ENCODE peak calls at places on chromosomes 11 and 22, in eight cellular contexts. W is dorsolateral prefrontal cortex, D is lower leg skin, J is fibroblast of lung, X is IMR-90, B is WTC11, E is Peyer's patch, U is AG09309. R is an unnamed sample.

GRCh38 chr11:122207505-122207904 is 91.5 kb upstream of the BLID start:
- DNase-seq in X (peak), D (no peak), W (no peak), B (no peak), E (no peak), J (peak), U (no peak), R (no peak)

GRCh38 chr11:59778122-59778521 is 22.9 kb downstream of the STX3 start:
- DNase-seq in X (no peak), B (no peak), E (no peak), U (no peak), J (no peak), W (peak), D (no peak), R (no peak)

GRCh38 chr11:130141561-130142341 is 17.8 kb upstream of the ST14 start:
- DNase-seq in U (no peak), J (peak), W (no peak), E (no peak), B (no peak), X (peak), D (no peak), R (no peak)

GRCh38 chr11:13073119-13073981 is 64.2 kb downstream of the RASSF10 start:
- DNase-seq in E (no peak), X (peak), J (peak), W (no peak), D (no peak), B (no peak), U (no peak), R (no peak)

GRCh38 chr22:46053563-46054090 is 76.7 kb upstream of the WNT7B start:
- DNase-seq in X (peak), D (peak), J (peak), U (no peak), B (no peak), E (peak), W (peak), R (no peak)

GRCh38 chr22:49352361-49353169 is 475.1 kb downstream of the BRD1 start:
- DNase-seq in W (no peak), J (no peak), D (peak), E (no peak), B (peak), U (no peak), X (no peak), R (no peak)

GRCh38 chr11:30753504-30753903 is 167.4 kb upstream of the MPPED2 start:
- DNase-seq in X (no peak), W (no peak), J (no peak), E (no peak), B (no peak), D (no peak), U (no peak), R (no peak)

GRCh38 chr11:111922803-111923202 is 4.1 kb downstream of the C11orf52 start:
- DNase-seq in X (peak), D (no peak), U (no peak), B (no peak), E (no peak), J (peak), W (no peak), R (no peak)

GRCh38 chr11:76672431-76673163 is 2.0 kb upstream of the LRRC32 start:
- DNase-seq in B (no peak), X (no peak), D (no peak), U (no peak), J (no peak), E (peak), W (no peak), R (no peak)

GRCh38 chr11:20605602-20606091 is 6.2 kb downstream of the SLC6A5 start:
- DNase-seq in J (no peak), B (peak), U (no peak), D (no peak), E (no peak), X (no peak), W (no peak), R (no peak)

GRCh38 chr22:45212306-45212709 is 28.4 kb downstream of the KIAA0930 start:
- DNase-seq in J (peak), E (peak), U (peak), B (no peak), X (peak), D (peak), W (peak), R (peak)

GRCh38 chr11:11946180-11946579 is 62.2 kb downstream of the DKK3 start:
- DNase-seq in E (no peak), J (peak), D (no peak), W (no peak), B (no peak), U (peak), X (peak), R (no peak)

GRCh38 chr11:122791836-122792235 is 46.5 kb upstream of the CRTAM start:
- DNase-seq in W (peak), U (no peak), E (no peak), D (no peak), J (peak), B (no peak), X (peak), R (no peak)

GRCh38 chr11:45456686-45457085 is 170.5 kb upstream of the SYT13 start:
- DNase-seq in E (no peak), D (no peak), U (no peak), X (no peak), J (no peak), W (no peak), B (no peak), R (no peak)

GRCh38 chr11:75547617-75548054 is 14.4 kb upstream of the SERPINH1 start:
- DNase-seq in U (no peak), W (peak), E (peak), D (peak), B (peak), J (peak), X (peak), R (peak)

GRCh38 chr11:16356057-16356750 is at the start of gene SOX6:
- DNase-seq in X (peak), U (no peak), J (peak), B (no peak), W (peak), E (no peak), D (no peak), R (no peak)

GRCh38 chr11:50088231-50088630 is 55.6 kb downstream of the OR4C45 start:
- DNase-seq in D (no peak), W (no peak), E (no peak), U (no peak), X (no peak), J (no peak), B (no peak), R (no peak)

GRCh38 chr22:27252282-27253049 is 549.1 kb downstream of the MN1 start:
- DNase-seq in E (no peak), B (no peak), W (no peak), D (no peak), X (peak), U (peak), J (peak), R (peak)

GRCh38 chr11:46260161-46260560 is 17.3 kb upstream of the CREB3L1 start:
- DNase-seq in E (no peak), B (no peak), U (no peak), D (no peak), J (no peak), W (no peak), X (no peak), R (no peak)

GRCh38 chr22:45876136-45877035 is 100.6 kb downstream of the WNT7B start:
- DNase-seq in D (peak), J (no peak), X (no peak), E (no peak), B (no peak), W (no peak), U (no peak), R (no peak)

GRCh38 chr22:46150615-46151423 is 493 bp downstream of the PPARA start:
- DNase-seq in J (no peak), W (peak), D (no peak), U (no peak), E (peak), B (peak), X (no peak), R (no peak)

GRCh38 chr11:115324569-115325432 is 179.4 kb downstream of the CADM1 start:
- DNase-seq in D (no peak), U (peak), X (peak), B (peak), W (no peak), E (no peak), J (peak), R (no peak)

GRCh38 chr11:84947970-84948600 is 679.1 kb downstream of the DLG2 start:
- DNase-seq in X (peak), U (no peak), W (peak), B (peak), J (peak), D (no peak), E (no peak), R (no peak)

GRCh38 chr11:113615098-113615497 is 91.0 kb downstream of the TMPRSS5 start:
- DNase-seq in X (no peak), W (no peak), E (no peak), D (no peak), U (no peak), B (peak), J (no peak), R (no peak)

GRCh38 chr22:22855617-22856308 is 31.9 kb upstream of the IGLL5 start:
- DNase-seq in W (no peak), D (no peak), J (no peak), U (no peak), E (peak), B (peak), X (no peak), R (no peak)

GRCh38 chr11:99739464-99740089 is 718.8 kb downstream of the CNTN5 start:
- DNase-seq in J (peak), U (no peak), X (peak), E (no peak), D (no peak), W (no peak), B (no peak), R (no peak)

GRCh38 chr11:112185883-112186282 is 10.6 kb downstream of the BCO2 start:
- DNase-seq in B (no peak), D (no peak), X (no peak), J (no peak), U (no peak), E (no peak), W (no peak), R (no peak)

GRCh38 chr22:26484360-26484706 is 656 bp downstream of the SRRD start:
- DNase-seq in U (no peak), J (no peak), X (peak), E (no peak), D (no peak), B (no peak), W (no peak), R (no peak)

GRCh38 chr11:67303989-67304411 is 670 bp downstream of the SSH3 start:
- DNase-seq in W (no peak), D (peak), E (no peak), X (no peak), J (peak), U (no peak), B (peak), R (no peak)

GRCh38 chr11:69361048-69361447 is 67.1 kb downstream of the MYEOV start:
- DNase-seq in X (no peak), U (no peak), D (peak), J (no peak), E (no peak), W (no peak), B (no peak), R (peak)

GRCh38 chr22:33083212-33083611 is 25.0 kb upstream of the SYN3 start:
- DNase-seq in U (no peak), J (no peak), E (no peak), D (no peak), W (no peak), B (no peak), X (no peak), R (no peak)

GRCh38 chr11:61695917-61696316 is 15.7 kb downstream of the DAGLA start:
- DNase-seq in E (peak), B (no peak), X (peak), U (peak), D (peak), J (peak), W (peak), R (peak)

GRCh38 chr11:92457250-92457649 is 232.6 kb downstream of the FAT3 start:
- DNase-seq in X (peak), W (no peak), D (no peak), E (no peak), U (no peak), J (peak), B (no peak), R (no peak)

GRCh38 chr11:17591293-17591692 is 44.2 kb downstream of the OTOG start:
- DNase-seq in W (no peak), D (peak), X (no peak), B (peak), U (no peak), E (no peak), J (no peak), R (no peak)

GRCh38 chr11:4459470-4459869 is 10.4 kb downstream of the OR52K2 start:
- DNase-seq in E (peak), X (no peak), U (no peak), W (no peak), D (no peak), J (no peak), B (no peak), R (no peak)

GRCh38 chr11:110097459-110098012 is 4.3 kb downstream of the ZC3H12C start:
- DNase-seq in B (no peak), J (peak), X (peak), U (no peak), D (no peak), E (no peak), W (no peak), R (no peak)

GRCh38 chr22:48756146-48757111 is 1071.2 kb downstream of the BRD1 start:
- DNase-seq in X (no peak), E (no peak), U (no peak), B (peak), D (peak), J (no peak), W (no peak), R (peak)

GRCh38 chr11:132186699-132187098 is 816.3 kb downstream of the NTM start:
- DNase-seq in X (no peak), B (peak), W (no peak), D (no peak), J (no peak), E (no peak), U (no peak), R (no peak)
- TF ChIP-seq CTCF in X (no peak), B (no peak), W (no peak), D (no peak), J (peak), E (no peak), U (no peak), R (peak)

DNA sequence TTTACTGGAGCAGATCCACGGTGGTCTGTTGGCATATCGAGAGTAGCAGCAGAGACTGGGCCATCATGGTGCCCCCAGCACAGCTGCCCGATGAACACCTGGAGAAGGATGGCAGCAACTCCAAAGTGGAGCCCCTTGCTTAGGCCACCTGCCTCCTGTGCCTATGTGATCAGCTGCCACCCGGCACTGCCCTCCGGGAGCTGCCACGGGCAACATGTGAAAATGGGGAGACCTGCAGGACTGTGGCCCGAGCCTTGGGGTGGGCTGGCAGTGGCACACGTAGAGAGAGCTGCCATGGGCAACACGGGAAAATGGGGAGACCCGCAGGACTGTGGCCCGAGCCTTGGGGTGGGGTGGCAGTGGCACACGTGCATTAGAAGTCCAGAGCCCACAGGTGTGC is 3.1 kb downstream of the FXYD2 start:
- DNase-seq in D (no peak), W (no peak), J (no peak), E (no peak), X (no peak), U (no peak), B (no peak), R (no peak)
- TF ChIP-seq CTCF in D (no peak), W (no peak), J (no peak), E (no peak), X (no peak), U (no peak), B (no peak), R (no peak)

DNA sequence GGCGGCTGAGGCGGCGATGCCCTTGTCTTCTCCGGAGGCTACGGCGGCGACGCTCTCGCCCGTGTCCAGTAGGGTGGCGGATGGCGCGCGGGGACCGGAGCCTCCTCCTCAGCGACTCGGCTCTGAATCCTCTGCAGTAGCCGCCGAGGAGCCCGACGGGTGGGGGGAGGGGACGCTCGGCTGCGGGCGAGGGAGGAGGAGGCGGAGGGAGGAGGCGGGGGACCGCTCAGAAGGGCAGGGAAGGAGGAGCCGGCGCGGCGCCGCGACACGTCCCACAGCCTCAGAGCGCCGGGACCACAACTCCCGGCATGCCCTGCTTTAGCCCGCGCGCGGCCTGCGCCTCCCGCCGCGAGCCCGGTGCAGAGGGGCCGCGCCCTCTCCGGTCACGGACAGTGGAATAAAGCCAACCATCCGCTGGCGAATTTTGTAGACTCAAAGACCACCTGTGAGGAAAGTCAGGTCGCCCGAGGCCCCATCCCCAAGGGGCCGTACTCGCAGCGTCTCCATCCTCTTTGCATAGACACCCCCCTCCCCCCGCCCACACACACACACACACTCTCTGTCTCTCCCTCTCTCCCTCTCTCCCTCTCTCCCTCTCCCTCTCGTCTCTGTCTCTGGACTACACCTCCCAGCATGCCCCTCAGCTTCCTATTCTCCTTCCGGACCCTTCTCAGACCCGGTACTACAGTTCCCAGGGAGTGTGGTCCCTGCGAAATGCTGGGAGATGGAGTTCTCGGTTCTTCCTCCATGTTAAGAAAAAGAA is at the start of gene FAM168A:
- DNase-seq in D (peak), B (peak), E (peak), W (peak), J (peak), X (peak), U (peak), R (peak)
- TF ChIP-seq CTCF in D (no peak), B (no peak), E (peak), W (peak), J (no peak), X (peak), U (peak), R (peak)

GRCh38 chr11:65448418-65449196 is 26.0 kb downstream of the NEAT1 start:
- DNase-seq in D (peak), E (peak), U (no peak), X (peak), B (no peak), J (peak), W (no peak), R (peak)
- TF ChIP-seq CTCF in D (no peak), E (no peak), U (no peak), X (no peak), B (no peak), J (no peak), W (no peak), R (no peak)

DNA sequence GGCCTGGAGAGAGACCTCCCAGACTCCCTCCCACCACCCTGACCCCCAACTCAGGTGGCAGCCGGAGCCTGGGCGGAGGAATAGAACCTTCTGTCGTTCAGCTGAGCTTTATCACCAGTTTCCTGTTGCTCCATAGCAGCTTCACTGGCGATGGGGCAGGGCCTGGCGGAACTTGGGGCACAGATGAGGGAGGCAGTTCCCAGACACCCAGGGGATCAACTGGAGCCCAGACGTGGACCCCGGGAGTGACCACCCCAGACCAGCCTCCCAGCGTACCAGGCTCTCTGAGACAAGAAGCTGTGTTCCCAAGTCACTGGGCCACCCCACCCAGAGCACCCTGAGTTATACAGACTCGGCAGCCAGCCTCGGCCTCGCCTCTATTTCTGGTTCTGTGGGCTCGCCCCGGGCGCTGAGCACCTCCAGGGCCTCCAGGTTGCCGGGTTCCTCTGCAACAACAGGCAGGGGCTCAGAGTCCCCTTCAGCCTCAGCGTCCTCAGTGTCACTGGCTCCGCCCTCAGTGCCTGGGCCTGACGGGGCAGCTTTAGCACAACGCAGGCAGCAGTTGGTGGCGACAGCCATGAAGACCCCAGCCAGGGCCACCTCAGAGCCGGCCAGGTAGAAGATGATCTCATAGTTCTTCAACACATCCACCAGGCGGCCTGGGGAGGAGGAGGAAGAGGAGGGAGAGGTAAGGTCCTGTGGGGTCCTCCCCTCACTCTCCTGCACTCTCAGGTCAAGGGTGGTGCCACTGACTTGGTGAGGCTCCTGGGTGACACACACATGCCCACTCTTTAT is 5.7 kb downstream of the SLC16A8 start:
- DNase-seq in B (no peak), E (no peak), W (no peak), D (no peak), J (no peak), X (no peak), U (no peak), R (no peak)
- TF ChIP-seq CTCF in B (no peak), E (no peak), W (no peak), D (no peak), J (no peak), X (no peak), U (no peak), R (no peak)

DNA sequence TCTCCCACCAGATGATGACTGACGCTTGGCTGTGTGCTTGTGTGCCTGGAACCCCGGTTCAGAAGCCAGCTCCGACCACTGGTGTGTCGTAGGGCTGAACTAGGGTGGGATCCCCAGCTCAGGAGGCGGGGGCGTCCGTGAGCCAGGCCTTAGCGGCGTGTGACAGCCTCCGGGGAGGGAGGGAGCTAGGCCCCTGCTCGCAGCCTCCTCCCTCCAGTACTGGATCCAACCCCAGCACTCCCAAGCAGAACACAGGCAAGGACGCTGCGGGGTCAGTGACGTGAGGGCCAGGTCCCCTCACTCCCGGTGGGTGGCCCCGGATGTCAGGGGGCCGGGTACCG is 410 bp downstream of the PMM1 start:
- DNase-seq in D (peak), X (no peak), W (peak), B (peak), U (no peak), J (peak), E (no peak), R (no peak)
- TF ChIP-seq CTCF in D (no peak), X (no peak), W (no peak), B (no peak), U (no peak), J (no peak), E (no peak), R (no peak)

R was measured in right atrium auricular region.